ENCODE peak calls at places on chromosomes 16 and 17, in four cellular contexts. N is fibroblast of the conjunctiva, D is psoas muscle, L is RWPE1. V is an unnamed sample.

GRCh38 chr17:49687878-49688491 is 10.1 kb upstream of the SPOP start:
- DNase-seq in L (no peak), N (no peak), D (no peak), V (no peak)

GRCh38 chr16:25171390-25171789 is 45.4 kb upstream of the AQP8 start:
- DNase-seq in L (no peak), D (no peak), N (no peak), V (no peak)

GRCh38 chr17:6078370-6078950 is 8.3 kb downstream of the WSCD1 start:
- DNase-seq in L (no peak), N (no peak), D (no peak), V (no peak)

GRCh38 chr17:29179232-29180036 is 764 bp downstream of the MYO18A start:
- DNase-seq in D (peak), N (no peak), L (peak), V (no peak)

GRCh38 chr17:17636456-17636855 is 44.8 kb upstream of the RAI1 start:
- DNase-seq in L (no peak), N (no peak), D (no peak), V (no peak)

GRCh38 chr16:69762843-69763556 is 868 bp downstream of the WWP2 start:
- DNase-seq in D (no peak), N (no peak), L (no peak), V (peak)

GRCh38 chr16:89448656-89449055 is 41.7 kb downstream of the ANKRD11 start:
- DNase-seq in L (no peak), D (no peak), N (no peak), V (no peak)

GRCh38 chr17:68908045-68908444 is 47.1 kb downstream of the ABCA8 start:
- DNase-seq in N (no peak), L (no peak), D (no peak), V (no peak)

GRCh38 chr17:19237389-19238166 is 412 bp downstream of the EPN2 start:
- DNase-seq in N (no peak), L (peak), D (peak), V (peak)

GRCh38 chr17:17741346-17742023 is 60.2 kb downstream of the RAI1 start:
- DNase-seq in N (no peak), D (no peak), L (no peak), V (no peak)

GRCh38 chr17:56638536-56639177 is 45.2 kb downstream of the NOG start:
- DNase-seq in N (peak), D (no peak), L (no peak), V (no peak)

GRCh38 chr16:324451-325334 is 27.8 kb downstream of the AXIN1 start:
- DNase-seq in L (no peak), N (no peak), D (no peak), V (peak)

GRCh38 chr17:2782030-2782429 is 14.2 kb upstream of the RAP1GAP2 start:
- DNase-seq in D (no peak), N (no peak), L (no peak), V (no peak)

GRCh38 chr16:67216612-67217490 is 10.1 kb upstream of the TMEM208 start:
- DNase-seq in D (no peak), L (no peak), N (no peak), V (no peak)

GRCh38 chr17:4101127-4101798 is 41.6 kb downstream of the ZZEF1 start:
- DNase-seq in D (no peak), L (no peak), N (no peak), V (peak)

GRCh38 chr17:74354123-74354522 is 7.5 kb downstream of the BTBD17 start:
- DNase-seq in N (no peak), D (peak), L (no peak), V (peak)

GRCh38 chr16:22622703-22623102 is 112.0 kb downstream of the NPIPB5 start:
- DNase-seq in N (no peak), L (no peak), D (no peak), V (no peak)